ENCODE peak calls at places on chromosomes 2 and 18, in five cellular contexts. H is dorsolateral prefrontal cortex, E is choroid plexus epithelial cell, J is left lobe of liver, K is HT1080. I is an unnamed sample.

GRCh38 chr2:61950571-61951315 is 45.3 kb downstream of the COMMD1 start:
- DNase-seq in H (no peak), K (no peak), J (no peak), E (no peak), I (no peak)

GRCh38 chr2:36889782-36890181 is 76.6 kb downstream of the STRN start:
- DNase-seq in J (no peak), E (peak), H (no peak), K (peak), I (no peak)

GRCh38 chr2:141506116-141506515 is 624.7 kb downstream of the LRP1B start:
- DNase-seq in K (no peak), J (no peak), H (no peak), E (no peak), I (no peak)

GRCh38 chr2:140808816-140809215 is 1322.0 kb downstream of the LRP1B start:
- DNase-seq in E (peak), J (no peak), H (no peak), K (peak), I (no peak)

GRCh38 chr2:118168606-118169005 is 80.3 kb downstream of the INSIG2 start:
- DNase-seq in E (no peak), K (peak), J (no peak), H (no peak), I (no peak)

GRCh38 chr18:7272268-7273049 is 41.6 kb downstream of the LRRC30 start:
- DNase-seq in J (peak), K (peak), E (peak), H (peak), I (peak)

GRCh38 chr2:71388214-71388613 is 56.6 kb downstream of the ZNF638 start:
- DNase-seq in K (no peak), E (no peak), H (no peak), J (no peak), I (no peak)

GRCh38 chr2:170310876-170311502 is 133.0 kb downstream of the MYO3B start:
- DNase-seq in K (peak), E (no peak), J (no peak), H (no peak), I (no peak)

GRCh38 chr18:21115519-21116411 is 4.2 kb upstream of the ROCK1 start:
- DNase-seq in K (peak), H (no peak), J (no peak), E (peak), I (no peak)

GRCh38 chr2:163182764-163183354 is 344.3 kb upstream of the KCNH7 start:
- DNase-seq in H (no peak), J (no peak), E (peak), K (no peak), I (no peak)

GRCh38 chr18:69885841-69886531 is 61.7 kb downstream of the CD226 start:
- DNase-seq in K (no peak), H (no peak), J (no peak), E (no peak), I (no peak)

GRCh38 chr2:53424902-53425301 is 342.7 kb upstream of the CHAC2 start:
- DNase-seq in K (no peak), H (no peak), J (no peak), E (no peak), I (no peak)

GRCh38 chr2:201955231-201955630 is 78.4 kb upstream of the FZD7 start:
- DNase-seq in J (no peak), H (no peak), E (no peak), K (no peak), I (no peak)

GRCh38 chr2:60567919-60568874 is 14.7 kb upstream of the BCL11A start:
- DNase-seq in J (no peak), K (no peak), E (no peak), H (no peak), I (no peak)

GRCh38 chr18:49959176-49959575 is 145.8 kb upstream of the ACAA2 start:
- DNase-seq in J (no peak), K (no peak), E (no peak), H (no peak), I (no peak)